ENCODE peak calls at places on chromosomes 1 and 21, in five cellular contexts. R is A549, P is WTC11, B is GM12878, E is HepG2. A is an unnamed sample.

GRCh38 chr1:202263628-202264027 is 70.0 kb downstream of the LGR6 start:
- DNase-seq in B (no peak), P (no peak), R (no peak), E (no peak), A (no peak)

GRCh38 chr1:9202240-9202870 is 32.2 kb upstream of the H6PD start:
- DNase-seq in B (no peak), E (no peak), R (no peak), P (no peak), A (no peak)

GRCh38 chr1:2999138-2999537 is 22.1 kb upstream of the ACTRT2 start:
- DNase-seq in P (no peak), E (no peak), B (no peak), R (no peak), A (no peak)

GRCh38 chr1:160777486-160778089 is 18.4 kb upstream of the LY9 start:
- DNase-seq in B (no peak), P (peak; percentile 57), R (peak; percentile 27), E (peak; percentile 27), A (peak; percentile 50)

GRCh38 chr1:227731696-227732585 is 3.2 kb downstream of the JMJD4 start:
- DNase-seq in P (no peak), R (no peak), B (no peak), E (no peak), A (no peak)

GRCh38 chr21:34190576-34191301 is 117.4 kb downstream of the MRPS6 start:
- DNase-seq in E (no peak), P (no peak), R (no peak), B (no peak), A (peak; percentile 82)

GRCh38 chr1:74731399-74732052 is 1.3 kb downstream of the CRYZ start:
- DNase-seq in R (peak; percentile 32), B (no peak), E (peak; percentile 92), P (no peak), A (peak; percentile 66)

GRCh38 chr1:94398356-94398755 is 19.8 kb upstream of the ABCD3 start:
- DNase-seq in R (no peak), B (no peak), P (no peak), E (no peak), A (no peak)

GRCh38 chr1:45563843-45564242 is 13.2 kb downstream of the AKR1A1 start:
- DNase-seq in E (no peak), P (no peak), B (no peak), R (no peak), A (no peak)

GRCh38 chr1:25478633-25479032 is 47.9 kb downstream of the MACO1 start:
- DNase-seq in E (no peak), R (no peak), B (no peak), P (no peak), A (no peak)

GRCh38 chr1:111924786-111925185 is 64.7 kb downstream of the KCND3 start:
- DNase-seq in E (no peak), P (no peak), R (no peak), B (no peak), A (no peak)

GRCh38 chr1:37186246-37186756 is 152.0 kb upstream of the GRIK3 start:
- DNase-seq in E (no peak), P (no peak), B (no peak), R (no peak), A (no peak)

GRCh38 chr1:236016782-236017400 is 48.0 kb downstream of the NID1 start:
- DNase-seq in B (no peak), R (peak; percentile 28), E (no peak), P (no peak), A (no peak)

GRCh38 chr1:162250004-162250730 is 126.5 kb downstream of the SPATA46 start:
- DNase-seq in R (no peak), P (no peak), B (no peak), E (no peak), A (no peak)

GRCh38 chr1:159204071-159204790 is 444 bp upstream of the ACKR1 start:
- DNase-seq in R (no peak), E (no peak), B (no peak), P (no peak), A (peak; percentile 39)

GRCh38 chr1:78833491-78833890 is 173.0 kb downstream of the ADGRL4 start:
- DNase-seq in R (no peak), P (no peak), B (no peak), E (no peak), A (no peak)

GRCh38 chr1:203744008-203744972 is 20.7 kb upstream of the LAX1 start:
- DNase-seq in B (no peak), R (no peak), P (peak; percentile 23), E (no peak), A (no peak)

GRCh38 chr1:151820940-151821339 is 10.7 kb downstream of the RORC start:
- DNase-seq in E (no peak), P (no peak), R (no peak), B (no peak), A (no peak)

GRCh38 chr1:117001254-117001927 is at the start of gene CD101:
- DNase-seq in R (no peak), P (no peak), E (no peak), B (peak; percentile 82), A (no peak)

GRCh38 chr1:99173900-99174299 is 90.4 kb upstream of the PLPPR4 start:
- DNase-seq in B (no peak), P (no peak), E (no peak), R (no peak), A (no peak)

GRCh38 chr1:247373721-247374141 is 42.1 kb upstream of the ZNF496 start:
- DNase-seq in P (peak; percentile 83), B (no peak), E (peak; percentile 6), R (no peak), A (peak; percentile 42)

GRCh38 chr1:38476784-38477175 is 382.8 kb downstream of the RRAGC start:
- DNase-seq in E (no peak), B (no peak), R (no peak), P (no peak), A (no peak)

GRCh38 chr1:54850737-54851136 is 36.3 kb downstream of the DHCR24 start:
- DNase-seq in B (no peak), R (no peak), P (no peak), E (no peak), A (no peak)

GRCh38 chr1:241323510-241323909 is 33.5 kb downstream of the RGS7 start:
- DNase-seq in B (no peak), P (peak; percentile 78), E (no peak), R (no peak), A (no peak)

GRCh38 chr1:226662704-226663326 is 76.3 kb downstream of the ITPKB start:
- DNase-seq in B (peak; percentile 99), P (no peak), E (no peak), R (peak; percentile 54), A (no peak)

GRCh38 chr1:7407980-7408770 is 362.9 kb upstream of the VAMP3 start:
- DNase-seq in B (no peak), E (no peak), P (no peak), R (no peak), A (no peak)

GRCh38 chr1:161020573-161021167 is at the start of gene F11R:
- DNase-seq in P (peak; percentile 61), R (peak; percentile 80), E (peak; percentile 62), B (no peak), A (peak; percentile 89)

GRCh38 chr1:239276051-239276450 is 110.3 kb upstream of the CHRM3 start:
- DNase-seq in B (no peak), E (no peak), P (no peak), R (no peak), A (no peak)

GRCh38 chr1:35539824-35540261 is 17.4 kb downstream of the KIAA0319L start:
- DNase-seq in E (no peak), P (no peak), B (peak; percentile 60), R (no peak), A (no peak)

GRCh38 chr1:42334240-42335049 is 590 bp downstream of the FOXJ3 start:
- DNase-seq in B (no peak), P (peak; percentile 60), R (peak; percentile 53), E (peak; percentile 65), A (no peak)

GRCh38 chr1:220300442-220301121 is 28.3 kb upstream of the RAB3GAP2 start:
- DNase-seq in B (no peak), R (no peak), P (no peak), E (peak; percentile 13), A (peak; percentile 38)

GRCh38 chr1:41416081-41416480 is 54.8 kb downstream of the FOXO6 start:
- DNase-seq in P (no peak), R (no peak), E (no peak), B (no peak), A (no peak)

GRCh38 chr1:4397196-4397595 is 257.2 kb upstream of the AJAP1 start:
- DNase-seq in B (no peak), E (no peak), R (no peak), P (no peak), A (no peak)

GRCh38 chr1:182415789-182416188 is 15.3 kb upstream of the TEDDM1 start:
- DNase-seq in B (no peak), E (no peak), R (no peak), P (no peak), A (no peak)

GRCh38 chr1:53890522-53890941 is 935 bp upstream of the YIPF1 start:
- DNase-seq in R (no peak), P (no peak), B (no peak), E (no peak), A (no peak)

GRCh38 chr1:16915627-16915973 is 6.1 kb upstream of the CROCC start:
- DNase-seq in R (no peak), B (no peak), P (no peak), E (no peak), A (no peak)

GRCh38 chr1:33842348-33842747 is 21.5 kb upstream of the HMGB4 start:
- DNase-seq in E (no peak), R (no peak), P (no peak), B (no peak), A (no peak)
- TF ChIP-seq ESRRA in E (no peak), R (no peak), P (no peak), B (no peak), A (no peak)

DNA sequence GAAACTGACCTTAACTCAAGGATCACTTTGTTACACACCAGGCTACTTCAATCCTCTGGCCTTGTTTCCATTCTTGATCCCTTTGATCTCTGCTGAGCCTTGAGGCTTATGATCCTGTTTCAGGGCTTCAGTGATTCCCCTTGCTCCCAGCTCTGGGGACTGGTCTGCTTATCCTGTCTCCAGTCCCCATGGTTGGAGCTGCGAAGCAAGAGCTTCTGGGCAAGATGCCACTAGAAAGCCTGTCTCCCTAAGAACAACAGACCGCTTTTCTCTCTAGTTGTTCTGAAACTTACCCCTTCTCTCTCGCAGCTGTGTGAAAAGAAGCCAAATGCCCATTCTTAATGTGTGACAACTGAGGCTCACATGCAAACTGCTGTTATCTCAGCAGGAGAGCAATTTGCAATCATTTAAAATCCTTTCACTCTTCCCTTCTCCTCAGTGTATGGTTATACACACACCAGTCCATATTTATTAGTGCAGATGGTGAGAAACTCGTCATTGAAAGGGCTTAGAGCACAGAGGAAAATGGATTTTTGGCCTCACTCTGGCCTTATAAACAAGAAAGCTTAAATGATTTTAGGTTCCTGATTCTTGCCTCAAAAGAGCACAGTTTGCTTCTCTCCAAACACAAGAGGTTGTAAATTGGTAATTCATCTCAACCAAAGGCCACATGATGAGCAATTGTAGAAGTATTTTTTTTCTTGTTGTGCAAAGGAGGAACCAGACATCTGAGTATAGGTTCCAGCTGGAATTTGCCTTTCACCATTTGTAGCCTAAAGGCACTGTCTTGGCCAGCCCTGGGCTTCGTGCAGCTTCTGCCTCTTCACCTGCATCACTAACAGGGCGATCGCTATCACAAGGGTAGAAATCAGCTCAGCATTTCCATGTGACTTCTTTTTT is 179.3 kb upstream of the LMO4 start:
- DNase-seq in R (no peak), P (no peak), E (no peak), B (no peak), A (no peak)
- TF ChIP-seq ESRRA in R (no peak), P (no peak), E (no peak), B (no peak), A (no peak)

GRCh38 chr1:192506741-192507155 is 68.8 kb upstream of the RGS1 start:
- DNase-seq in R (peak; percentile 12), P (no peak), E (peak; percentile 33), B (peak; percentile 66), A (peak; percentile 6)
- TF ChIP-seq ESRRA in R (no peak), P (no peak), E (no peak), B (no peak), A (no peak)

GRCh38 chr1:91374086-91374485 is 30.6 kb downstream of the HFM1 start:
- DNase-seq in E (no peak), B (no peak), R (no peak), P (no peak), A (no peak)
- TF ChIP-seq ESRRA in E (no peak), B (no peak), R (no peak), P (no peak), A (no peak)